ENCODE peak calls at places on chromosomes 12 and 14, in nine cellular contexts. K is Panc1; Q is foreskin keratinocyte; B is GM04504; O is activated CD4-positive, alpha-beta T cell treated with anti-CD3 and anti-CD28 coated beads, Interleukin-2, amount 10 ng/mL, durations not matched to agents 7 days and 5 days; R is C1 segment of cervical spinal cord; P is activated T-helper 1 cell treated with anti-CD3 and anti-CD28 coated beads, Interleukin-2, amount 50 U/mL, for 16 hours; U is GM19239; S is HCT116. M is an unnamed sample.

GRCh38 chr12:124411291-124411878 is 116.5 kb downstream of the RFLNA start:
- DNase-seq in K (no peak), Q (peak; percentile 84), B (peak; percentile 96), O (no peak), R (no peak), P (no peak), U (no peak), S (no peak), M (no peak)

GRCh38 chr12:7748774-7749296 is 1.7 kb upstream of the CLEC4C start:
- DNase-seq in K (no peak), Q (no peak), B (no peak), O (no peak), R (no peak), P (no peak), U (no peak), S (no peak), M (no peak)

GRCh38 chr12:121933522-121934317 is 15.3 kb downstream of the CFAP251 start:
- DNase-seq in K (no peak), Q (no peak), B (no peak), O (no peak), R (no peak), P (no peak), U (no peak), S (no peak), M (no peak)

GRCh38 chr12:51441583-51441982 is 17.0 kb downstream of the SLC4A8 start:
- DNase-seq in K (no peak), Q (no peak), B (peak; percentile 38), O (peak; percentile 14), R (no peak), P (no peak), U (no peak), S (no peak), M (no peak)

GRCh38 chr12:8867009-8867408 is 44.6 kb downstream of the A2ML1 start:
- DNase-seq in K (no peak), Q (no peak), B (no peak), O (no peak), R (no peak), P (no peak), U (no peak), S (no peak), M (no peak)

GRCh38 chr14:90777830-90778467 is 38.3 kb downstream of the TTC7B start:
- DNase-seq in K (no peak), Q (no peak), B (no peak), O (no peak), R (no peak), P (no peak), U (no peak), S (no peak), M (no peak)

GRCh38 chr12:92365836-92366235 is 220.2 kb upstream of the BTG1 start:
- DNase-seq in K (no peak), Q (no peak), B (no peak), O (no peak), R (no peak), P (no peak), U (no peak), S (no peak), M (no peak)

GRCh38 chr14:32366256-32366655 is 37.2 kb downstream of the AKAP6 start:
- DNase-seq in K (no peak), Q (no peak), B (no peak), O (no peak), R (peak; percentile 57), P (no peak), U (no peak), S (no peak), M (no peak)

GRCh38 chr12:92538970-92539749 is 163.6 kb upstream of the PLEKHG7 start:
- DNase-seq in K (no peak), Q (peak; percentile 75), B (no peak), O (peak; percentile 14), R (no peak), P (no peak), U (no peak), S (peak; percentile 47), M (peak; percentile 87)

GRCh38 chr12:64946132-64946829 is 121.8 kb downstream of the TBC1D30 start:
- DNase-seq in K (no peak), Q (no peak), B (no peak), O (no peak), R (peak; percentile 82), P (no peak), U (no peak), S (no peak), M (no peak)

GRCh38 chr14:71497645-71498086 is 434.6 kb upstream of the RGS6 start:
- DNase-seq in K (no peak), Q (peak; percentile 46), B (peak; percentile 35), O (no peak), R (no peak), P (no peak), U (peak; percentile 16), S (no peak), M (peak; percentile 65)

GRCh38 chr12:93098077-93098476 is 169.0 kb upstream of the EEA1 start:
- DNase-seq in K (peak; percentile 13), Q (no peak), B (no peak), O (peak; percentile 80), R (no peak), P (peak; percentile 41), U (peak; percentile 22), S (peak; percentile 63), M (peak; percentile 78)

GRCh38 chr12:43550831-43551270 is 1.2 kb downstream of the ADAMTS20 start:
- DNase-seq in K (no peak), Q (no peak), B (no peak), O (no peak), R (no peak), P (no peak), U (no peak), S (no peak), M (no peak)

GRCh38 chr12:131988054-131988796 is 38.5 kb downstream of the EP400 start:
- DNase-seq in K (no peak), Q (no peak), B (no peak), O (no peak), R (no peak), P (no peak), U (no peak), S (no peak), M (no peak)

GRCh38 chr12:37543966-37544668 is 772.5 kb upstream of the ALG10B start:
- DNase-seq in K (no peak), Q (no peak), B (no peak), O (no peak), R (no peak), P (no peak), U (no peak), S (no peak), M (no peak)

GRCh38 chr14:54360667-54361066 is 36.1 kb upstream of the CDKN3 start:
- DNase-seq in K (no peak), Q (no peak), B (no peak), O (no peak), R (no peak), P (no peak), U (no peak), S (no peak), M (no peak)

GRCh38 chr12:124296916-124297351 is 2.0 kb downstream of the RFLNA start:
- DNase-seq in K (no peak), Q (no peak), B (no peak), O (no peak), R (no peak), P (no peak), U (no peak), S (no peak), M (no peak)

GRCh38 chr14:54001189-54001878 is 44.7 kb upstream of the BMP4 start:
- DNase-seq in K (no peak), Q (no peak), B (no peak), O (no peak), R (no peak), P (no peak), U (no peak), S (no peak), M (no peak)

GRCh38 chr14:95340201-95340697 is 20.5 kb upstream of the CLMN start:
- DNase-seq in K (no peak), Q (no peak), B (no peak), O (no peak), R (no peak), P (no peak), U (no peak), S (no peak), M (peak; percentile 62)

GRCh38 chr12:118448341-118448740 is 72.0 kb downstream of the SUDS3 start:
- DNase-seq in K (no peak), Q (no peak), B (no peak), O (no peak), R (no peak), P (no peak), U (no peak), S (no peak), M (peak; percentile 18)

GRCh38 chr14:61601923-61602732 is 93.2 kb upstream of the HIF1A start:
- DNase-seq in K (no peak), Q (no peak), B (no peak), O (no peak), R (no peak), P (no peak), U (no peak), S (no peak), M (no peak)

GRCh38 chr14:53709381-53709780 is 247.2 kb downstream of the BMP4 start:
- DNase-seq in K (no peak), Q (no peak), B (no peak), O (no peak), R (no peak), P (no peak), U (no peak), S (no peak), M (no peak)

GRCh38 chr14:90539996-90540395 is 143.2 kb downstream of the CALM1 start:
- DNase-seq in K (no peak), Q (no peak), B (no peak), O (no peak), R (no peak), P (no peak), U (no peak), S (no peak), M (no peak)

GRCh38 chr14:67798731-67799130 is 17.7 kb downstream of the ZFYVE26 start:
- DNase-seq in K (no peak), Q (no peak), B (no peak), O (no peak), R (no peak), P (no peak), U (no peak), S (no peak), M (no peak)

GRCh38 chr12:39028382-39028781 is 123.0 kb upstream of the CPNE8 start:
- DNase-seq in K (no peak), Q (no peak), B (no peak), O (no peak), R (no peak), P (no peak), U (no peak), S (no peak), M (no peak)

GRCh38 chr12:120887253-120888043 is 16.7 kb downstream of the SPPL3 start:
- DNase-seq in K (no peak), Q (no peak), B (no peak), O (peak; percentile 19), R (no peak), P (no peak), U (no peak), S (no peak), M (no peak)

M was measured in RPMI8226.